ENCODE peak calls at places on chromosomes 16 and 17, in six cellular contexts. T, K, Y, I, L and H are unnamed samples.

GRCh38 chr17:43873091-43873490 is 26.1 kb downstream of the CD300LG start:
- DNase-seq in I (no peak), T (no peak), Y (no peak), L (no peak), K (no peak), H (no peak)

GRCh38 chr16:54275956-54276355 is 10.6 kb downstream of the IRX3 start:
- DNase-seq in L (no peak), T (no peak), K (no peak), I (no peak), Y (no peak), H (no peak)

GRCh38 chr17:34584805-34585416 is 5.5 kb downstream of the TMEM132E start:
- DNase-seq in L (no peak), I (peak), K (no peak), T (no peak), Y (no peak), H (no peak)

GRCh38 chr16:9054460-9054859 is 37.0 kb upstream of the HAPSTR1 start:
- DNase-seq in L (no peak), Y (no peak), K (no peak), T (no peak), I (no peak), H (no peak)

GRCh38 chr17:8104911-8105310 is 13.4 kb downstream of the ALOXE3 start:
- DNase-seq in L (no peak), Y (no peak), T (no peak), I (no peak), K (no peak), H (no peak)

GRCh38 chr16:58148099-58148498 is 18.9 kb upstream of the CFAP20 start:
- DNase-seq in T (no peak), I (no peak), K (no peak), L (no peak), Y (no peak), H (no peak)

GRCh38 chr16:81500833-81501521 is 56.4 kb downstream of the CMIP start:
- DNase-seq in I (peak), L (no peak), Y (no peak), K (peak), T (peak), H (no peak)

GRCh38 chr16:31842864-31843263 is 30.7 kb upstream of the ZNF267 start:
- DNase-seq in I (no peak), T (no peak), L (no peak), Y (no peak), K (no peak), H (no peak)

GRCh38 chr17:12463102-12463501 is 202.6 kb upstream of the MYOCD start:
- DNase-seq in L (no peak), Y (no peak), T (peak), K (no peak), I (peak), H (no peak)

GRCh38 chr17:57121308-57122042 is 36.4 kb downstream of the AKAP1 start:
- DNase-seq in T (no peak), Y (no peak), K (no peak), L (no peak), I (peak), H (no peak)

GRCh38 chr16:19001788-19002187 is 18.1 kb downstream of the TMC7 start:
- DNase-seq in L (no peak), Y (no peak), I (peak), K (no peak), T (peak), H (no peak)

GRCh38 chr17:6544770-6545169 is 11.6 kb downstream of the PITPNM3 start:
- DNase-seq in Y (no peak), K (no peak), I (no peak), T (no peak), L (no peak), H (no peak)

GRCh38 chr17:50310455-50311111 is 35.3 kb upstream of the XYLT2 start:
- DNase-seq in T (no peak), L (no peak), I (no peak), Y (no peak), K (no peak), H (no peak)

GRCh38 chr16:49556252-49557069 is 182.9 kb downstream of the C16orf78 start:
- DNase-seq in T (no peak), K (no peak), Y (no peak), I (no peak), L (no peak), H (no peak)

GRCh38 chr17:59106463-59107305 is at the start of gene TRIM37:
- DNase-seq in I (peak), L (peak), K (peak), Y (peak), T (peak), H (peak)

GRCh38 chr17:77137111-77137510 is 3.7 kb upstream of the SEC14L1 start:
- DNase-seq in I (no peak), L (no peak), Y (no peak), T (no peak), K (no peak), H (no peak)

GRCh38 chr17:7588553-7589203 is 1.2 kb downstream of the SOX15 start:
- DNase-seq in I (no peak), T (no peak), Y (no peak), L (no peak), K (no peak), H (no peak)

GRCh38 chr16:82133798-82134197 is 36.2 kb downstream of the MPHOSPH6 start:
- DNase-seq in T (no peak), L (no peak), K (no peak), I (no peak), Y (peak), H (no peak)

GRCh38 chr16:65070831-65071230 is 51.0 kb downstream of the CDH11 start:
- DNase-seq in I (peak), K (no peak), T (peak), Y (no peak), L (no peak), H (no peak)

GRCh38 chr16:31708348-31708747 is 165.3 kb upstream of the ZNF267 start:
- DNase-seq in Y (no peak), I (no peak), T (no peak), L (no peak), K (no peak), H (no peak)

GRCh38 chr17:72719582-72720493 is 372.6 kb downstream of the SLC39A11 start:
- DNase-seq in K (no peak), I (no peak), T (no peak), Y (peak), L (no peak), H (no peak)

GRCh38 chr17:41178843-41179616 is 1.0 kb upstream of the KRTAP4-2 start:
- DNase-seq in T (peak), K (no peak), I (peak), L (no peak), Y (no peak), H (no peak)

GRCh38 chr16:84356591-84357116 is 11.7 kb upstream of the ATP2C2 start:
- DNase-seq in L (no peak), K (no peak), T (no peak), I (peak), Y (no peak), H (no peak)